ENCODE peak calls at places on chromosomes 16 and 17, in ten cellular contexts. G is CMK, Q is GOT3, J is left ventricle myocardium inferior, U is kidney epithelial cell, F is H54, X is left colon, M is M059J, D is GM04504, Z is AG09319. I is an unnamed sample.

GRCh38 chr16:67170948-67171649 is 761 bp downstream of the NOL3 start:
- DNase-seq in G (no peak), Q (no peak), J (no peak), U (no peak), F (no peak), X (no peak), M (no peak), D (no peak), Z (no peak), I (no peak)

GRCh38 chr16:31471875-31472558 is at the start of gene TGFB1I1:
- DNase-seq in G (no peak), Q (no peak), J (peak), U (no peak), F (peak), X (peak), M (peak), D (peak), Z (peak), I (no peak)

GRCh38 chr16:85990861-85991301 is 91.9 kb downstream of the IRF8 start:
- DNase-seq in G (no peak), Q (no peak), J (no peak), U (no peak), F (no peak), X (no peak), M (no peak), D (no peak), Z (no peak), I (no peak)

GRCh38 chr16:46974352-46974751 is 878 bp upstream of the DNAJA2 start:
- DNase-seq in G (no peak), Q (no peak), J (no peak), U (no peak), F (no peak), X (no peak), M (peak), D (no peak), Z (no peak), I (peak)

GRCh38 chr17:66309793-66310192 is 7.4 kb downstream of the PRKCA start:
- DNase-seq in G (no peak), Q (no peak), J (no peak), U (no peak), F (no peak), X (no peak), M (no peak), D (no peak), Z (no peak), I (no peak)

GRCh38 chr17:19897901-19898300 is 30.2 kb upstream of the ULK2 start:
- DNase-seq in G (no peak), Q (no peak), J (no peak), U (no peak), F (peak), X (no peak), M (peak), D (peak), Z (peak), I (no peak)

GRCh38 chr16:87541882-87542234 is 49.0 kb upstream of the ZCCHC14 start:
- DNase-seq in G (no peak), Q (no peak), J (no peak), U (no peak), F (no peak), X (no peak), M (no peak), D (no peak), Z (no peak), I (no peak)

GRCh38 chr17:50272246-50272645 is 2.0 kb upstream of the TMEM92 start:
- DNase-seq in G (no peak), Q (no peak), J (no peak), U (no peak), F (no peak), X (no peak), M (no peak), D (no peak), Z (no peak), I (no peak)

GRCh38 chr17:78032166-78032565 is 73.7 kb downstream of the TNRC6C start:
- DNase-seq in G (no peak), Q (no peak), J (no peak), U (no peak), F (no peak), X (no peak), M (peak), D (no peak), Z (peak), I (no peak)

GRCh38 chr16:75262800-75263127 is 11.3 kb upstream of the BCAR1 start:
- DNase-seq in G (no peak), Q (no peak), J (no peak), U (no peak), F (no peak), X (no peak), M (no peak), D (no peak), Z (no peak), I (no peak)

GRCh38 chr16:11636172-11636721 is 32.0 kb upstream of the SNN start:
- DNase-seq in G (no peak), Q (no peak), J (no peak), U (no peak), F (no peak), X (peak), M (no peak), D (no peak), Z (no peak), I (no peak)

GRCh38 chr17:58305626-58306025 is 23.0 kb downstream of the TSPOAP1 start:
- DNase-seq in G (no peak), Q (no peak), J (no peak), U (no peak), F (no peak), X (no peak), M (no peak), D (no peak), Z (no peak), I (no peak)

GRCh38 chr16:54928016-54928356 is 2.7 kb upstream of the IRX5 start:
- DNase-seq in G (no peak), Q (no peak), J (no peak), U (no peak), F (no peak), X (no peak), M (peak), D (no peak), Z (no peak), I (peak)

GRCh38 chr16:68272501-68273209 is 8.3 kb downstream of the SLC7A6 start:
- DNase-seq in G (no peak), Q (no peak), J (no peak), U (no peak), F (no peak), X (no peak), M (no peak), D (no peak), Z (no peak), I (no peak)